ENCODE peak calls at places on chromosomes 1 and 21, in nine cellular contexts. C is transverse colon; J is dorsolateral prefrontal cortex; Z is tibial nerve; V is body of pancreas; Q is mesenchymal stem cell; F is H9; S is SJSA1; N is CD4-positive, CD25-positive, alpha-beta regulatory T cell. E is an unnamed sample.

GRCh38 chr1:13677896-13678295 is 22.1 kb upstream of the PRDM2 start:
- DNase-seq in C (no peak), J (no peak), Z (no peak), V (no peak), Q (no peak), F (no peak), S (no peak), N (no peak), E (no peak)

GRCh38 chr1:97088386-97088785 is 366.8 kb downstream of the PTBP2 start:
- DNase-seq in C (no peak), J (no peak), Z (no peak), V (no peak), Q (no peak), F (no peak), S (no peak), N (no peak), E (no peak)

GRCh38 chr1:206556047-206556747 is 48.9 kb downstream of the RASSF5 start:
- DNase-seq in C (no peak), J (no peak), Z (no peak), V (no peak), Q (no peak), F (no peak), S (no peak), N (no peak), E (no peak)

GRCh38 chr1:184362876-184363275 is 24.0 kb upstream of the C1orf21 start:
- DNase-seq in C (no peak), J (no peak), Z (no peak), V (no peak), Q (peak; percentile 51), F (no peak), S (no peak), N (no peak), E (no peak)

GRCh38 chr1:2585318-2586092 is 1.1 kb upstream of the PRXL2B start:
- DNase-seq in C (peak; percentile 86), J (peak; percentile 39), Z (peak; percentile 74), V (peak; percentile 66), Q (peak; percentile 61), F (peak; percentile 52), S (peak; percentile 57), N (peak; percentile 64), E (no peak)

GRCh38 chr1:154935749-154936415 is 637 bp downstream of the PMVK start:
- DNase-seq in C (no peak), J (no peak), Z (no peak), V (peak; percentile 28), Q (no peak), F (no peak), S (no peak), N (no peak), E (no peak)

GRCh38 chr1:115976062-115976899 is at the start of gene SLC22A15:
- DNase-seq in C (peak; percentile 70), J (peak; percentile 50), Z (peak; percentile 46), V (peak; percentile 77), Q (peak; percentile 71), F (peak; percentile 72), S (peak; percentile 63), N (no peak), E (no peak)

GRCh38 chr1:77899647-77900320 is 11.4 kb downstream of the NEXN start:
- DNase-seq in C (no peak), J (no peak), Z (no peak), V (no peak), Q (peak; percentile 34), F (no peak), S (peak; percentile 21), N (no peak), E (no peak)

GRCh38 chr1:31734582-31735107 is 29.5 kb downstream of the ADGRB2 start:
- DNase-seq in C (no peak), J (no peak), Z (no peak), V (no peak), Q (no peak), F (no peak), S (no peak), N (no peak), E (no peak)

GRCh38 chr1:175494950-175495349 is 248.4 kb downstream of the TNR start:
- DNase-seq in C (no peak), J (no peak), Z (no peak), V (no peak), Q (no peak), F (no peak), S (no peak), N (no peak), E (no peak)

GRCh38 chr1:115705085-115706008 is 63.2 kb downstream of the CASQ2 start:
- DNase-seq in C (no peak), J (no peak), Z (no peak), V (no peak), Q (no peak), F (no peak), S (peak; percentile 15), N (no peak), E (no peak)

GRCh38 chr1:192584951-192585350 is 9.4 kb downstream of the RGS1 start:
- DNase-seq in C (no peak), J (no peak), Z (no peak), V (no peak), Q (peak; percentile 34), F (no peak), S (no peak), N (no peak), E (no peak)

GRCh38 chr1:112544753-112545152 is 36.0 kb downstream of the WNT2B start:
- DNase-seq in C (no peak), J (no peak), Z (no peak), V (no peak), Q (no peak), F (no peak), S (no peak), N (no peak), E (no peak)

GRCh38 chr1:15362096-15362736 is 47.5 kb upstream of the EFHD2 start:
- DNase-seq in C (no peak), J (no peak), Z (no peak), V (no peak), Q (no peak), F (no peak), S (no peak), N (no peak), E (no peak)

GRCh38 chr1:15952317-15953258 is 23.3 kb downstream of the ZBTB17 start:
- DNase-seq in C (no peak), J (no peak), Z (no peak), V (no peak), Q (peak; percentile 97), F (no peak), S (peak; percentile 87), N (no peak), E (peak; percentile 93)

GRCh38 chr1:30834249-30834648 is 74.3 kb downstream of the SDC3 start:
- DNase-seq in C (no peak), J (no peak), Z (no peak), V (no peak), Q (no peak), F (no peak), S (no peak), N (no peak), E (no peak)

DNA sequence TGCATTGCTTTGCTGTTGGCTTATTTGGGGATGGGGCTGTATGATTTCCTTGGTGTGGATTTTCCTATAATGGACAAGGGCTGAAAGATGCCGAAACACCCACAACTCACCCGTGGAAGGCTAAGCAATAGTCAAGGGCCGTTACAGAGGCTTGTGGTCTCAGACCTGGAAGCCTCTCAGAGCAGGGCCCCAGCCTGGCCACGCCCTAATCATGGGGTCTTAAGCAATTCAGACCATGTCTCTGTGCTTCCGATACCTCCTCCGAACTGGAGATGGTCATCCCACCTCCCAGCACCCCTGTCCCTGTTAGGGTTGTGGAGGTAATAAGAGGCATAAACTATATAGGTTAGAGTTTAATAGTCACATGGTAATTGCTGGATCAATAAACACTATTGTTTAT is 3.4 kb downstream of the ABCG1 start:
- DNase-seq in C (no peak), J (no peak), Z (no peak), V (no peak), Q (no peak), F (no peak), S (no peak), N (no peak), E (no peak)
- H3K27me3 ChIP-seq in C (no peaks in the 10 kb centered on the region), J (no peaks in the 10 kb centered on the region), Z (peaks cover 28% of the 10 kb centered on the region), V (peaks cover 7% of the 10 kb centered on the region), Q (peaks cover 87% of the 10 kb centered on the region), F (peaks cover 6% of the 10 kb centered on the region), S (no peaks in the 10 kb centered on the region), N (no peaks in the 10 kb centered on the region), E (peaks cover 36% of the 10 kb centered on the region)

DNA sequence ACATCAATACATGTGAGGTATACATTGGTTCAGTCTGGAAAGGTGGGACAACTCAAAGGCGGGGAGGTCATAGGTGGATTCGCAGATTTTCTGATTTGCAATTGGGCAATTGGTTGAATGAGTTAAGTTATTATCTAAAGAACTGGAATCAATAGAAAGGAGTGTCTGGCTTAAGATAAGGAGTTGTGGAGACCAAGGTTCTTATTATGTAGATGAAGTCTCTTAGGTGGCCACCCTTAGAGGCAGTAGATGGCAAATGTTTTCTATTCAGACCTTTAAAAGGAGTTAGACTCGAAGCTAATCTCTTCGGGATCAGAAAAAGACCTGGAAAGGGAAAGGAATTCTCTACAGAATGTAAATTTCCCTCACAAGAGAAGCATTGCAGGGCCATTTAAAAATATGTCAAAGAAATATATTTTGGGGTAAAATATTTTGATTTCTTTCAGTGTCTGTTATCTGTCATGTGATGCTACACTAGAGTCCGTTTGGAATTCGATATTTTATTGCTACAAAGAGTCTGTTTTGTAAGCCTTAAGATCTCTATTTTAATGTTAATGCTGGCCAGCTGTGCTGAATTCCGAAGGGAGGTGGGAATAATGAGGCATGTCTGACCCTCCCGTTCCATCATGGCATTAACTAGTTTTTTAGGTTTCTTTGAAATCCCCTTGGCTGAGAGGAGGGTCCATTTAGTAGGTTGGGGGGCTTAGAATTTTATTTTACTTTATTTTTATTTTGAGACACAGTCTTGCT is 265.1 kb downstream of the PTPRU start:
- DNase-seq in C (no peak), J (no peak), Z (no peak), V (no peak), Q (no peak), F (peak; percentile 42), S (no peak), N (no peak), E (no peak)
- H3K27me3 ChIP-seq in C (peaks cover 12% of the 10 kb centered on the region), J (no peaks in the 10 kb centered on the region), Z (no peaks in the 10 kb centered on the region), V (no peaks in the 10 kb centered on the region), Q (peaks cover 17% of the 10 kb centered on the region), F (no peaks in the 10 kb centered on the region), S (peaks cover 3% of the 10 kb centered on the region), N (no peaks in the 10 kb centered on the region), E (peaks cover 2% of the 10 kb centered on the region)

GRCh38 chr21:27225142-27225541 is 258.3 kb upstream of the ADAMTS5 start:
- DNase-seq in C (no peak), J (no peak), Z (no peak), V (no peak), Q (peak; percentile 8), F (no peak), S (peak; percentile 33), N (no peak), E (no peak)
- H3K27me3 ChIP-seq in C (no peaks in the 10 kb centered on the region), J (no peaks in the 10 kb centered on the region), Z (no peaks in the 10 kb centered on the region), V (no peaks in the 10 kb centered on the region), Q (no peaks in the 10 kb centered on the region), F (no peaks in the 10 kb centered on the region), S (no peaks in the 10 kb centered on the region), N (no peaks in the 10 kb centered on the region), E (no peaks in the 10 kb centered on the region)

DNA sequence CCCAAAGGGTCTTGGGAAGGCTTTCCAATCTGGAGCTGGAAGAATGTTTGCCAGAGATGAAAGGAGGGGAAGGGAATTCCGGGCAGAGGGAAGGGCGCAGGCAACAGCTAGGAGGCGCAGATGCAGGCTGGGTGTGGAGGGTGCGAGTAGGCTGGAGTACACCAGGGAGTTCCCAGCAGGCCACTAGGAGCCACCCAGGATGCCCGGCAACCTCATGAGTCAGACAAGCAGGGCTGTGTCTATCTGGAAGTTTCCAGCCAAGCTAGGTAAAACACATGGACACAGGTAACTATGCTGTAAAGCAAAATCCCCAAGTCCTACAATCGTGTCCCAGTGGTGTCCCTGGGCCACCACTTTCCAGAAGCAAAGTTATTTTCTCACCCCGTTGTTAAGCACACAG is 998 bp upstream of the NBL1 start:
- DNase-seq in C (peak; percentile 87), J (no peak), Z (no peak), V (no peak), Q (peak; percentile 37), F (no peak), S (no peak), N (no peak), E (no peak)
- H3K27me3 ChIP-seq in C (no peaks in the 10 kb centered on the region), J (no peaks in the 10 kb centered on the region), Z (peaks cover 8% of the 10 kb centered on the region), V (no peaks in the 10 kb centered on the region), Q (no peaks in the 10 kb centered on the region), F (peaks cover 17% of the 10 kb centered on the region), S (peaks cover 21% of the 10 kb centered on the region), N (peaks cover 14% of the 10 kb centered on the region), E (no peaks in the 10 kb centered on the region)

E was measured in kidney epithelial cell.